ENCODE peak calls at places on chromosomes 16 and 17, in seven cellular contexts. D is HepG2, O is A549, Y is IMR-90, F is GM12878, I is K562, R is H1. W is an unnamed sample.

GRCh38 chr17:16363749-16364536 is 10.7 kb upstream of the CENPV start:
- DNase-seq in I (peak; percentile 69), R (no peak), Y (peak; percentile 69), D (peak; percentile 66), O (peak; percentile 83), F (peak; percentile 61), W (peak; percentile 72)

GRCh38 chr17:44084921-44085320 is 14.4 kb downstream of the G6PC3 start:
- DNase-seq in D (no peak), F (no peak), O (no peak), R (no peak), Y (no peak), I (no peak), W (no peak)

GRCh38 chr17:42846594-42847280 is 2.4 kb downstream of the AOC2 start:
- DNase-seq in Y (peak; percentile 29), R (no peak), F (no peak), D (peak; percentile 23), O (no peak), I (no peak), W (no peak)

GRCh38 chr16:1331712-1332617 is 1.5 kb upstream of the BAIAP3 start:
- DNase-seq in O (peak; percentile 94), R (no peak), D (peak; percentile 92), I (peak; percentile 89), F (peak; percentile 39), Y (peak; percentile 30), W (peak; percentile 33)

GRCh38 chr16:27364493-27365141 is 37.4 kb upstream of the IL21R start:
- DNase-seq in D (peak; percentile 97), Y (no peak), O (peak; percentile 44), I (no peak), F (no peak), R (no peak), W (no peak)

GRCh38 chr16:2776500-2777139 is 460 bp downstream of the ELOB start:
- DNase-seq in F (no peak), Y (no peak), D (no peak), O (no peak), I (no peak), R (no peak), W (no peak)

GRCh38 chr16:87602821-87603683 is 744 bp downstream of the JPH3 start:
- DNase-seq in D (no peak), F (no peak), Y (no peak), I (no peak), R (no peak), O (no peak), W (no peak)

GRCh38 chr17:79760197-79760906 is 17.6 kb upstream of the CBX2 start:
- DNase-seq in O (no peak), R (no peak), I (no peak), F (no peak), Y (no peak), D (peak; percentile 86), W (no peak)

GRCh38 chr16:4767872-4768548 is 1.0 kb upstream of the ZNF500 start:
- DNase-seq in Y (peak; percentile 13), I (no peak), D (no peak), F (peak; percentile 20), R (no peak), O (no peak), W (peak; percentile 8)

GRCh38 chr16:87409153-87409552 is 17.0 kb downstream of the MAP1LC3B start:
- DNase-seq in O (no peak), Y (no peak), R (no peak), F (no peak), D (no peak), I (no peak), W (no peak)

GRCh38 chr17:11511696-11512095 is 86.6 kb upstream of the DNAH9 start:
- DNase-seq in O (no peak), F (no peak), R (no peak), I (no peak), D (peak; percentile 18), Y (no peak), W (no peak)

GRCh38 chr16:74743668-74744299 is 30.8 kb downstream of the FA2H start:
- DNase-seq in R (no peak), D (peak; percentile 52), Y (peak; percentile 79), I (peak; percentile 87), F (no peak), O (peak; percentile 98), W (peak; percentile 97)

GRCh38 chr16:87708881-87709638 is 56.7 kb downstream of the KLHDC4 start:
- DNase-seq in Y (no peak), I (no peak), O (no peak), D (no peak), R (no peak), F (no peak), W (no peak)

GRCh38 chr17:78428842-78429617 is 50.6 kb downstream of the PGS1 start:
- DNase-seq in R (no peak), D (no peak), Y (peak; percentile 25), F (no peak), O (no peak), I (no peak), W (no peak)

GRCh38 chr16:3607161-3607560 is 4.2 kb downstream of the SLX4 start:
- DNase-seq in O (no peak), I (no peak), D (no peak), F (no peak), Y (no peak), R (no peak), W (no peak)

DNA sequence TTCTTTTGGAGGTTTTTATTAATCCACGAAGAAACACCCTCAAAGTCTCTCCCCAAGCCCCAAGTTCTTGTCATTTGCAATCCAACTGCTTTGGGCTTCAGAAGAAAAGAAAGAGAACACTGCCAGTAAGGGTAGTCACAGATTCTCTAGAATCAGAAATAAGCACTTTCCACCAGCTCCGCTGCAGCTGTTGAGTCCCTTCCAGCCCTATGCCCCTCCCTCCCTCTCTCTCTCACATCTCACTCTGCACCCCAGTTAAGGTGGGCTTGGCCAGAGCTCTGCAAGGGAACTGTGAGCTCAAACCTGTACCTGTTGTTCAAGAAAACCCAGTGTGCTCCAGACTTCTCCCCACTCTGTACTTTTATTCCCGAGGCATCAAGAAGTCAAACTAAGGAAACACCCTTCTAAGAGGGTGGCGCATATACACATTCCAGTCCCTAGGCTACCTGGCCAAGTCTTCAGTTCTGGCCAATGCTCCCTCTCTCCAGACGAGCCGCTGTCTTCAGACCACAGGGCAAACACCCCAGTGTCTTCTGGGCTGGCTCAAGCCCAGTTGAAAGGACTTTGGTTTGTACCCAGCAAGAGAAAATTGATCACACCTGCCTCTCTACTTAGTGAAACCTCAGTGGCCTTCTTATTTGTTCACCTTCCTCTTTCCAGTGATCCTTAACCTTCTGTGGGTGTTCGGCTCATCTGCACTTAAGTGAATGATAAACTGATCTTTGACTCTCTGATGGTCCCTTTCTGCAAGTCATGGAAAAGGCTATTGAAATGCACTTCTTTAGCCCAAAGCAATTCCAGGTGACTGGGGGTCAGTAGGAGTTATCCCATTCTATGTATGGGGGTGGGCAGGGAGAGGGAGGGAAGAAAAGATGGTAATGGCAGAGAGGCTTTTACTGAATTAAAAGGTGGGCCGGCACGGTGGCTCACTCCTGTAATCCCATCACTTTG is 170.5 kb downstream of the RGS9 start:
- DNase-seq in Y (no peak), O (no peak), D (no peak), I (no peak), F (no peak), R (no peak), W (no peak)
- TF ChIP-seq CEBPB in Y (no peak), O (no peak), D (no peak), I (no peak), F (no peak), R (no peak), W (no peak)

DNA sequence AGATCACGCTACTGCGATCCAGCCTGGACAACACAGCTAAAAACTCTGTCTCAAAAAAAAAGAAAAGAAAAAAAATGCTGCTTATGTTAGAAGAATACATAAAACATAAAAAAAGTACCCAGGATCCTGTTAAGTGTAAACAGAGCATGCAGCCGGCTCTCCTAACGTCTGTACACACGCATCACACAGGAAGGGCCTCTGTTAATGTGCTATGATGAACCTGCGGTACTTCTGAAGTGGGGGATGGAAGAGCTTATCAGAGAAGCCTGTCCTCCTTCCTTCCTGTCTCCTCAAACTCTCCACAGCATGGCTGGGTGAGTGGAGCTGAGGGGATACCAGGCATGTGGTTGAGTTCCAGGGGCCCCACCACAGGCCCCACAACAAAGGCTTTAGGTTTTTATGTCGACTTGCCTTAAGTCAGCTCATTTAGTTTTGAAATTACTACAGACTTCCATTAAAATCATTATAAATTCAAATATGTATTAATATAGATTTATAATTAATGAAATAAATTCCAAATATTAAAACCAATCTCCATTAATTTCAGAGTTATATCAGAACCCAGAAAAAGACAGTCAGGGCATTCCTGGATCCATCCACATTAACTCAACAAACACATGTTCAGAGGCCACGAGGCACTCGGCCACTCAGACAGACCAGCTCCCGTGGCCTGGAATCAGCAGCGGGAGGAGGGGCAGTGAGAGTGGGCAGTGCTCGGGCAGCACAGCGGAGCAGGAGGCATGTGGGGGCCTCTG is 11.7 kb downstream of the CCDC57 start:
- DNase-seq in D (no peak), Y (no peak), I (peak; percentile 71), O (no peak), R (no peak), F (no peak), W (no peak)
- TF ChIP-seq CEBPB in D (no peak), Y (no peak), I (no peak), O (no peak), R (no peak), F (no peak), W (no peak)

DNA sequence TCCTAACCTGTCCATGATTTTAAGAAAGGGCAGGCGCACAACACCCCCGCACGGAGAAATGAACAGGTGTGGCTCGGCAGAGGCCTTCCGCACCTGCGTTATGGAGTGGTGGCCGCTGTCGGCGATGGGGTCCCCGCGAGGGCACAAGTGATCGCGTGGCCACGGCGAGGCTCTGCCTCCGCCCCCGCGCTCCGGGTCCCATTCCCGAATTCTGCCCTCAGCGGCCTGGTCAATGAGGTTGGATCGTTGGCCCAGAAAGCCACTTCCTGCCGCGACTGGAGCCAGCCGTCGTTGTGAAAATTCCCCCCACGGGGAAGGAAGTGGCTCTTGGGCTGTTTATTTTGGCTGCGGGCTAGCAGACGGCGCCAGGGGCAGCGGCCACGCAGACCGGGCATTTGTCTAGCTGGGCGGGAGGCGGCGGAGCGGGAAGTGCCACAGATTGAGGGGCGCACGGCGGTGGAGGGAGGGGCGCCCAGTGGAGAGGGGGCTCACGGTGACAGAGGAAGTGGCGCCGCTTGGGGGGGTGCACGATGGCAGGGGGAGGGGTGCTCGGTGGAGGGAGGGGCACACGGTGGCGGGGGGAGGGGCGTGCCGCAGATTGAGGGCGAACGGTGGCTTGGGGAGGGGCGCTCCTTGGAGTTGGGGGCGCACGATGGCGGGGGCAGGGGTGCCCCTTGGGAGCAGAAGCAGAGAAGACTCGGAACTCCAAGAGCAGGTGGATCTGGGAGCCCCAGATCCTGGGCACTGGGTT is 25.0 kb downstream of the MRC2 start:
- DNase-seq in O (peak; percentile 48), R (no peak), D (no peak), F (no peak), Y (peak; percentile 75), I (no peak), W (no peak)
- TF ChIP-seq CEBPB in O (no peak), R (no peak), D (no peak), F (no peak), Y (peak; percentile 42), I (no peak), W (no peak)

GRCh38 chr17:47224971-47225370 is 15.8 kb downstream of the MYL4 start:
- DNase-seq in F (no peak), D (no peak), O (no peak), R (no peak), I (no peak), Y (no peak), W (no peak)

GRCh38 chr17:47223460-47223859 is 14.3 kb downstream of the MYL4 start:
- DNase-seq in Y (no peak), I (no peak), D (no peak), F (no peak), R (no peak), O (no peak), W (no peak)

GRCh38 chr17:47227862-47228261 is 18.7 kb downstream of the MYL4 start:
- DNase-seq in O (no peak), R (no peak), Y (no peak), F (no peak), D (no peak), I (no peak), W (no peak)

GRCh38 chr17:47225436-47225858 is 16.3 kb downstream of the MYL4 start:
- DNase-seq in I (no peak), Y (peak; percentile 96), R (no peak), F (no peak), O (no peak), D (peak; percentile 45), W (peak; percentile 58)

GRCh38 chr17:47225911-47226688 is 17.0 kb downstream of the MYL4 start:
- DNase-seq in Y (peak; percentile 47), D (no peak), O (no peak), F (no peak), I (no peak), R (no peak), W (no peak)
- TF ChIP-seq CEBPB in Y (no peak), D (no peak), O (no peak), F (no peak), I (no peak), R (no peak), W (no peak)